ENCODE peak calls at places on chromosomes 5 and 9, in eight cellular contexts. X, Z, N, Q, G, M, W and T are unnamed samples. For H3K4me1, the result is how much of the 10 kb centered on the place peaks cover.

GRCh38 chr5:78577051-78577807 is 71.3 kb downstream of the LHFPL2 start:
- DNase-seq in X (no peak), Z (no peak), N (peak), Q (no peak), G (no peak), M (no peak), W (no peak), T (no peak)

GRCh38 chr5:143679777-143680176 is 132.2 kb upstream of the HMHB1 start:
- DNase-seq in X (no peak), Z (no peak), N (no peak), Q (peak), G (no peak), M (no peak), W (no peak), T (no peak)

GRCh38 chr5:137487600-137487999 is 11.5 kb downstream of the SPOCK1 start:
- DNase-seq in X (no peak), Z (peak), N (peak), Q (peak), G (peak), M (no peak), W (no peak), T (no peak)

GRCh38 chr5:96468956-96469355 is 35.9 kb upstream of the PCSK1 start:
- DNase-seq in X (no peak), Z (no peak), N (no peak), Q (no peak), G (no peak), M (no peak), W (no peak), T (no peak)

GRCh38 chr5:44099643-44100042 is 289.6 kb downstream of the FGF10 start:
- DNase-seq in X (no peak), Z (no peak), N (no peak), Q (no peak), G (no peak), M (no peak), W (no peak), T (no peak)

GRCh38 chr9:82212885-82213284 is 224.3 kb downstream of the SPATA31D1 start:
- DNase-seq in X (no peak), Z (no peak), N (no peak), Q (no peak), G (no peak), M (no peak), W (no peak), T (no peak)

GRCh38 chr5:89437450-89438435 is 554.8 kb upstream of the MEF2C start:
- DNase-seq in X (no peak), Z (no peak), N (no peak), Q (no peak), G (no peak), M (no peak), W (no peak), T (peak)

GRCh38 chr9:78121488-78121887 is 89.9 kb upstream of the GNAQ start:
- DNase-seq in X (peak), Z (peak), N (peak), Q (peak), G (peak), M (peak), W (peak), T (peak)

GRCh38 chr5:38871790-38872551 is 26.2 kb downstream of the OSMR start:
- DNase-seq in X (no peak), Z (no peak), N (no peak), Q (peak), G (peak), M (no peak), W (peak), T (no peak)

GRCh38 chr9:125427556-125427955 is 165.9 kb downstream of the GAPVD1 start:
- DNase-seq in X (peak), Z (no peak), N (no peak), Q (no peak), G (no peak), M (no peak), W (peak), T (no peak)

GRCh38 chr9:133526721-133527321 is 2.1 kb upstream of the MYMK start:
- DNase-seq in X (peak), Z (no peak), N (no peak), Q (no peak), G (no peak), M (peak), W (no peak), T (peak)

GRCh38 chr9:32161720-32162119 is 222.7 kb upstream of the ACO1 start:
- DNase-seq in X (no peak), Z (no peak), N (no peak), Q (no peak), G (no peak), M (no peak), W (no peak), T (no peak)

DNA sequence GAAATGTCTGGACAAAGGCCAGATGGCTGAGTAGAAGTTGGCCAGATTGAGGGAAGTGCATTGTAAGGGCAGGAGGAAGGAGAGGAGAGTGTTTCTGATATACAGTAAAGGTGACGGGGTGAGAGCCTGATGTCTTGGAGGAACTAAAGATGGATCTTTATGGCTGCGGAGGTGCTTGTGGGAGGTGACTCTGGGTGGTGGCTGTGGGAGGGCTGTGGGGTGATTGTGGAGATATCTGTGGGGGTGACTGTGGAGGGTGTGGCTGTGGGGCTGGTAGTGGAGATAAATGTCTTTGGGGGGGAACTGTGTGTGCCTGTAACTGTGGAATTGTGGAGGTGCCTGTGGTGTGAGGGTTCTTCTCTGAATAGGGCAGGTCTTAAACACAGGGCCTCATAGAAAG is 121.4 kb downstream of the CMYA5 start:
- DNase-seq in X (no peak), Z (no peak), N (no peak), Q (no peak), G (no peak), M (no peak), W (no peak), T (no peak)
- H3K4me1 ChIP-seq in X (under half), Z (under half), N (under half), Q (under half), G (under half), M (under half), W (under half), T (under half)

DNA sequence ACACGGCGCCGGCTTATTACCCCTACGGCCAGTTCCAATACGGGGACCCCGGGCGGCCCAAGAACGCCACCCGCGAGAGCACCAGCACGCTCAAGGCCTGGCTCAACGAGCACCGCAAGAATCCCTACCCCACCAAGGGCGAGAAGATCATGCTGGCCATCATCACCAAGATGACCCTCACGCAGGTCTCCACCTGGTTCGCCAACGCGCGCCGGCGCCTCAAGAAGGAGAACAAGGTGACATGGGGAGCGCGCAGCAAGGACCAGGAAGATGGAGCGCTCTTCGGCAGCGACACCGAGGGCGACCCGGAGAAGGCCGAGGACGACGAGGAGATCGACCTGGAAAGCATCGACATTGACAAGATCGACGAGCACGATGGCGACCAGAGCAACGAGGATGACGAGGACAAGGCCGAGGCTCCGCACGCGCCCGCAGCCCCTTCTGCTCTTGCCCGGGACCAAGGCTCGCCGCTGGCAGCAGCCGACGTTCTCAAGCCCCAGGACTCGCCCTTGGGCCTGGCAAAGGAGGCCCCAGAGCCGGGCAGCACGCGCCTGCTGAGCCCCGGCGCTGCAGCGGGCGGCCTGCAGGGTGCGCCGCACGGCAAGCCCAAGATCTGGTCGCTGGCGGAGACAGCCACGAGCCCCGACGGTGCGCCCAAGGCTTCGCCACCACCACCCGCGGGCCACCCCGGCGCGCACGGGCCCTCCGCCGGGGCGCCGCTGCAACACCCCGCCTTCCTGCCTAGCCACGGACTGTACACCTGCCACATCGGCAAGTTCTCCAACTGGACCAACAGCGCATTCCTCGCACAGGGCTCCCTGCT is 3.9 kb downstream of the IRX1 start:
- DNase-seq in X (no peak), Z (no peak), N (no peak), Q (no peak), G (no peak), M (no peak), W (no peak), T (no peak)
- H3K4me3 ChIP-seq in X (no peak), Z (no peak), N (no peak), Q (no peak), G (no peak), M (no peak), W (no peak), T (no peak)

DNA sequence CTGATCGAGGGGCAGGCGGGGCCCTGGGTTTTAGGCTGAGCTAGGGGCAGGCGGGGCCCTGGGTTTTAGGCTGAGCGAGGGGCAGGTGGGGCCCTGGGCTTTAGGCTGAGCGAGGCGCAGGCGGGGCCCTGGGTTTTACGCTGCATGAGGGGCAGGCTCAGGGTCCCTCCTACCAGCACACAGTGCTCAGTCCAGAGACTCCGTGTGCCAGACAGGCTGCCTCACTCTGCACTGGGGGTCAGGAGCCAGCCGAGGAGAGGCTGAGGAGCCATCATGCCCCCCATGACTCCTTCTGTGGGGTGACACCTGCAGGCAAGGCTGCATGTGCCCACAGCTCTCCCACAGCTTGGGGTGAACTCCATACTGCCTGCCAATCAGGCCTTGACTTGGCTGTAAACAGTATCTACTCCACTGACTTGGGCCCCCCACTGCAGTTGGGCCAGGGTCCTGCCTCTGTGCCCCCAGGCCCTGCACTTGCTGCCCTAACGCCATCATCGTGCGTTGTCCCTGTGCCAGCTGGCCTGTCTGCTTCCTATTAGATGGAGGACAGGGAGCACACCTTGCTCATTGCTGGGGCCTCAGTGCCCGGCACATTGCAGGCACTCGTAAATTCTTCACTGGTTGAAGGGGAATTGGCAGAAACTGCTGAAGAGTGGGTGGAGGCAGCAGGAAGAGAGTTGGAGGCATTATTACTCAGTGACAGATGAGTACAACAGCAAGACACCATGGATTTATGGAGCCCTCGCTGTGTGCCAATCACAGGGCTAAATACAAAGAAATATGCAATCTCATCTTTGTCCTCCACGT is 78.6 kb downstream of the AMBP start:
- DNase-seq in X (no peak), Z (no peak), N (no peak), Q (no peak), G (no peak), M (no peak), W (no peak), T (no peak)
- H3K4me1 ChIP-seq in X (under half), Z (under half), N (under half), Q (under half), G (under half), M (under half), W (under half), T (under half)

DNA sequence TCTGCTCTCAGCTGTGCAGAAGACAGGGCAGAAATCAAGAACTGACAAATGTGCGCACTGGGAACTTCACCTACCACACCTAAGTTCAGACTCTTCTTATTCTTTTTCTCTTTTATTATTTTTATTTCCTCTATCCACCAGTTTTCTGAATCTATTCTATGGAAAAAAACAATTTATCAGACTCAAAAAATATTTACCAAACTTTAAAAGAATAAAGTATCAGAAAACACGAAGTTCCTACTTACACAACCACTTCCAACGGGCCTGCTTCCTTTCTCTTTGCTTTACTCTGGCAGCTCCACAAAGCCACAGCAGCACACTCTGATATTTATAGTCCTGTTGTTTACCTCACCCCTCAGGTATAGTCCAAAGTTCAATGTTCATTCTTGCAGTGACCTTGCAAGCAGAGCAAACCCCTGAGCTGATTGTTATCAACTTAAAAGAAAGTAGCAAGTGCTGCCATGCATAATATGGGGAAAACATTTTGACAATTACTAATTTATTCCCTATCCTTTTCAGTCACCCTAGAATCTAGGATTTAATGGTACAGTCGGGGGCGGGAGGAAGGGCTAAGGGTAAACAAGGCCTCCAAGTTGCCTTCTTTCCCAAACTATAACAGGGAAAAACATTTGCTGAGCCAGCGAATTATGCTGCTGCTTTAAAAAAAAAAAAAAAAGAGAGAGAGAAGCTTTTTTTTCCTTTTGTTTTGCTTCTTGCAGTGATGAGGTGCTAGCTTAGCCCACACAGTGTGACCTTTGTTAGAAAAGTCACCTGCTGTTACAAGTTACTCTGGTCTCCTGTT is at the start of gene SELENOP:
- DNase-seq in X (peak), Z (peak), N (peak), Q (no peak), G (peak), M (peak), W (peak), T (peak)
- H3K4me3 ChIP-seq in X (peak), Z (peak), N (peak), Q (no peak), G (no peak), M (peak), W (peak), T (peak)

GRCh38 chr9:127528407-127529251 is 77.3 kb downstream of the LRSAM1 start:
- DNase-seq in X (no peak), Z (no peak), N (no peak), Q (no peak), G (peak), M (no peak), W (no peak), T (no peak)

GRCh38 chr9:127529671-127530070 is 78.4 kb downstream of the LRSAM1 start:
- DNase-seq in X (no peak), Z (no peak), N (no peak), Q (no peak), G (peak), M (no peak), W (no peak), T (no peak)

GRCh38 chr9:127530206-127530941 is 79.1 kb downstream of the LRSAM1 start:
- DNase-seq in X (no peak), Z (no peak), N (no peak), Q (no peak), G (no peak), M (no peak), W (no peak), T (no peak)

GRCh38 chr9:127534250-127534649 is 77.8 kb upstream of the STXBP1 start:
- DNase-seq in X (no peak), Z (no peak), N (no peak), Q (no peak), G (no peak), M (no peak), W (no peak), T (no peak)

DNA sequence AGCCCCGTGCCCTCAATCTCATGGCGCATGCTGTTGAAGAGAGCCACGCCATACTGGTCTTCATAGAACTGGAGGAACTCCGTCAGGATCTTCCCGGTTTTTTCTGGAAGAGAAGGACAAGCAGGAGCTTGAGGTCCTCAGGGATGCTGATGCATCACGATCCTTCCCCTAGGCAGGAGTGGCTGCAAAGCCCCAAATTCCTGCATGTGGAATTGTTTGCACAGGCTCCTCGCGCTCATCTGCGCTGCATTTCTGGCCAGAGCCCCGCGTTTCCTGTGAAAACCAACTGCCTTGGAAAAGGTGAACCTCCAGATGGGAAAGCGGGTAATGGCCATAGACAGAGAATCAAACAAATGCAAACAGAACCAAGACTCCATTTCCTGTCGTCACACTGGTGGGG is 80.4 kb downstream of the LRSAM1 start:
- DNase-seq in X (no peak), Z (no peak), N (no peak), Q (no peak), G (no peak), M (no peak), W (no peak), T (no peak)
- H3K4me1 ChIP-seq in X (under half), Z (under half), N (under half), Q (under half), G (under half), M (under half), W (under half), T (under half)

DNA sequence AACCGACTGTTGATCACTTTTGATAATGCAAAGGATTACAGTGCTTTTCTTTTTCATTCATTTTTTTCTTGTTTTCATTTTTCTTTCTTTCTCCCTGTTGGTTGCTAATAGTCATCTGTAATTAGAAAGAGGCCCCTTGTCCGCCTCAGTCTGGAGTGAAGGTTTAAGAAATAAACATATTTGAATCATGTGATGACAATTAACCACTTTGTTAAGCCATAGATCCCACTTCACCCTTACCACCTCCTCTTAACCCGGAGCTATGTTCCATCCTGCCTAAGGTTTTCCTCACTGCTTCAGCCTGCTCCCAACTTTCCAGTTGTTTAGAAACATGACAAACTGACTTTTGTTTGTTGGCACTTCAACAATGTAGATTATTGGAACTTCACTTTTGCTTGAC is 37.4 kb upstream of the SSBP2 start:
- DNase-seq in X (no peak), Z (no peak), N (no peak), Q (no peak), G (no peak), M (no peak), W (no peak), T (no peak)
- H3K4me3 ChIP-seq in X (no peak), Z (no peak), N (no peak), Q (no peak), G (no peak), M (no peak), W (no peak), T (no peak)